ENCODE peak calls at places on chromosomes 5 and 9, in four cellular contexts. S, G, R and Q are unnamed samples.
A peak's percentile ranks its signal among the peaks of the same experiment; 100 is the strongest.

GRCh38 chr9:135081264-135081660 is 6.2 kb upstream of the OLFM1 start:
- DNase-seq in G (no peak), R (no peak), S (peak; percentile 47), Q (peak; percentile 60)

GRCh38 chr5:18985397-18985796 is 1002.6 kb downstream of the CDH18 start:
- DNase-seq in S (no peak), R (no peak), G (no peak), Q (no peak)

GRCh38 chr5:72015103-72015548 is 92.1 kb upstream of the MAP1B start:
- DNase-seq in G (no peak), S (no peak), R (no peak), Q (no peak)

GRCh38 chr5:127634007-127634406 is 14.9 kb upstream of the CTXN3 start:
- DNase-seq in S (no peak), G (no peak), R (no peak), Q (no peak)

GRCh38 chr5:96432245-96433065 is 593 bp downstream of the PCSK1 start:
- DNase-seq in R (no peak), G (peak; percentile 52), S (no peak), Q (no peak)

GRCh38 chr5:149030838-149031397 is 31.9 kb downstream of the SH3TC2 start:
- DNase-seq in S (no peak), R (no peak), G (no peak), Q (no peak)

GRCh38 chr5:38719916-38720315 is 125.9 kb upstream of the OSMR start:
- DNase-seq in R (no peak), G (no peak), S (no peak), Q (no peak)

GRCh38 chr9:110115868-110116542 is 92.0 kb downstream of the C9orf152 start:
- DNase-seq in R (no peak), S (no peak), G (no peak), Q (no peak)